ENCODE peak calls at places on chromosomes 16 and 17, in four cellular contexts. C is A549, Q is GM20000, U is fibroblast of pulmonary artery. X is an unnamed sample.

GRCh38 chr16:51884773-51885172 is 662.2 kb downstream of the TOX3 start:
- DNase-seq in C (no peak), U (no peak), Q (no peak), X (no peak)

GRCh38 chr16:65114527-65114926 is 7.3 kb downstream of the CDH11 start:
- DNase-seq in U (no peak), Q (no peak), C (no peak), X (no peak)

GRCh38 chr17:61126476-61127240 is 273.0 kb upstream of the TBX2 start:
- DNase-seq in U (no peak), C (no peak), Q (no peak), X (no peak)

GRCh38 chr17:82329683-82330321 is 3.8 kb downstream of the SECTM1 start:
- DNase-seq in U (no peak), Q (no peak), C (no peak), X (no peak)

GRCh38 chr17:40313660-40314556 is 4.9 kb downstream of the RARA start:
- DNase-seq in C (peak), Q (no peak), U (no peak), X (no peak)

GRCh38 chr16:56729351-56729735 is 586 bp upstream of the NUP93 start:
- DNase-seq in Q (no peak), U (no peak), C (no peak), X (no peak)

GRCh38 chr17:5354310-5354709 is 65.2 kb downstream of the NUP88 start:
- DNase-seq in C (no peak), Q (no peak), U (no peak), X (no peak)

GRCh38 chr16:88338111-88338510 is 44.6 kb upstream of the ZNF469 start:
- DNase-seq in U (no peak), Q (no peak), C (no peak), X (no peak)

GRCh38 chr17:61797283-61797682 is 66.0 kb downstream of the BRIP1 start:
- DNase-seq in U (no peak), Q (no peak), C (no peak), X (no peak)

GRCh38 chr17:39643271-39643670 is 6.3 kb downstream of the STARD3 start:
- DNase-seq in C (no peak), U (no peak), Q (no peak), X (peak)

GRCh38 chr16:27515874-27516353 is 33.8 kb downstream of the GTF3C1 start:
- DNase-seq in C (peak), Q (peak), U (peak), X (no peak)

GRCh38 chr16:11085025-11085485 is 140.7 kb downstream of the CLEC16A start:
- DNase-seq in C (no peak), Q (no peak), U (no peak), X (peak)

GRCh38 chr16:27080870-27081269 is 14.1 kb downstream of the C16orf82 start:
- DNase-seq in Q (no peak), C (peak), U (peak), X (no peak)

GRCh38 chr16:83717308-83717707 is 90.5 kb upstream of the HSBP1 start:
- DNase-seq in C (no peak), Q (no peak), U (no peak), X (no peak)
- TF ChIP-seq CTCF in C (no peak), Q (no peak), U (no peak), X (no peak)

GRCh38 chr16:21717608-21718007 is 53.8 kb downstream of the OTOA start:
- DNase-seq in U (no peak), C (no peak), Q (no peak), X (no peak)

GRCh38 chr16:21722771-21723460 is 59.1 kb downstream of the OTOA start:
- DNase-seq in C (no peak), Q (no peak), U (no peak), X (no peak)

GRCh38 chr16:21723532-21723931 is 59.8 kb downstream of the OTOA start:
- DNase-seq in C (no peak), U (no peak), Q (no peak), X (no peak)

DNA sequence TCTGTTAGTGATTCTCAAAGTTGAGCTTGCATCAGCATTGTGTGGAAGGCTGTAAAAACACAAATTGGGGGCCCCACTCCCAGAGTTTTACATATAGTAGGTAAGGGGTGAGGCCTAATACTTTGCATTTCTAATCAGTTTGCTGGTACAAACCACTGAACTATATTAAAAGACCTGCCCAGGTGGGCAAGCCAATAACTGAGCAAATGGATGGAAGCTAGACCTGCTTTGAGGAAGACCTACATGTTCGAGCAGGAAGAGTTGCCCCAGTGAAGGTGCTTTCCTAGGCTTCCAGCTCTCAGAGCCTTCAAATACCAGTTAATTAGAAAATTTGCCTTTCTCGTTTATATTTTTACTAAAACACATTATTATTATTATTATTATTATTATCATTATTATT is 56.8 kb downstream of the OTOA start:
- DNase-seq in U (no peak), C (no peak), Q (no peak), X (no peak)
- TF ChIP-seq CTCF in U (no peak), C (no peak), Q (no peak), X (no peak)

DNA sequence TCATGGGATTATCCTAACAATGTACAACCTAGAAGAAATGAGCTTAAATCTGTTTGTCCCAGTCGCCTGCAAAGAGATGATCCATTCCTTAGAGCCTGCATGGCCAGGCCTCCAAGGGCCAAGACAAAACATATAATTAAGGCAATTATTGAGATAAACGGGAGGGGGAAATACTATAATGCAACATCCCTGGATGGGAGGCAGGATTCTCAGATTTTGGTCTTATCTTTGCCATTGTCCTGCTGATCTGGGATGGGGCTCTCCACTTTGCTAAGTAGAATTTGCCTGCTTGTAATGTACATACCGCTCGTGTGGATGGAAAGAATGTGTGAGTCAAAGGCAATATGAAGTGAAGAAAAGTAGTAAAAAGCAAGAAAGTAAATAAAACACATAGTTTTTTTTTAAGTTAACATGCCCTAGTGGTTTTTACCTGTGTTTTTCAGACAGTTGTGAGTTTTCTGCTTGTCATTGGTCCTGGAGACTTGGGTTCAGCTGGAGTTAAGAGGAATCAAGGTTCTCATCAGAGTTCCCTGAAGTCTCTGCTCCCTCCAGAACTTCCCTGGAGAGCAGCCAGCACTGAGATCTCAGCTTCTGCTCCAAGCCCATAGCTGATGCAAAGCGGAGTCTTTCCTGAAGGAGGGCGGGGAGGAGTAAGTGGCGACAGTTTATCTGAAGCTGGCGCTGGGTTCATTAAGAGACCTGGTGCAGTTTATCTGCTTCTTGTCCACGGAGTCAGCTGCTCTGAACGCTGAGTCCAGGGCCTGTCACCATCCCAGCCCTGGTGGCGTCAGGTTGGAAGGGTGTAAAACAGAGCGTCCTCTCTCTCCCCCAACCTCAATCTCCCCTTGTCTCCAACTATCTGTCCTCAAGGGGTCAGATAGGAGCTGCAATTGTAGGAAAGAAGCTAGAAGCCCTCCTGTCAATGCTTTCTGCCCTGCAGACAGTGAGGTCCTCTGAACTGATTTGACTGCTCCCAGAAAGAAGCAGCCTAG is 30.1 kb downstream of the HOXB1 start:
- DNase-seq in Q (no peak), U (peak), C (peak), X (peak)
- TF ChIP-seq CTCF in Q (no peak), U (no peak), C (no peak), X (no peak)

DNA sequence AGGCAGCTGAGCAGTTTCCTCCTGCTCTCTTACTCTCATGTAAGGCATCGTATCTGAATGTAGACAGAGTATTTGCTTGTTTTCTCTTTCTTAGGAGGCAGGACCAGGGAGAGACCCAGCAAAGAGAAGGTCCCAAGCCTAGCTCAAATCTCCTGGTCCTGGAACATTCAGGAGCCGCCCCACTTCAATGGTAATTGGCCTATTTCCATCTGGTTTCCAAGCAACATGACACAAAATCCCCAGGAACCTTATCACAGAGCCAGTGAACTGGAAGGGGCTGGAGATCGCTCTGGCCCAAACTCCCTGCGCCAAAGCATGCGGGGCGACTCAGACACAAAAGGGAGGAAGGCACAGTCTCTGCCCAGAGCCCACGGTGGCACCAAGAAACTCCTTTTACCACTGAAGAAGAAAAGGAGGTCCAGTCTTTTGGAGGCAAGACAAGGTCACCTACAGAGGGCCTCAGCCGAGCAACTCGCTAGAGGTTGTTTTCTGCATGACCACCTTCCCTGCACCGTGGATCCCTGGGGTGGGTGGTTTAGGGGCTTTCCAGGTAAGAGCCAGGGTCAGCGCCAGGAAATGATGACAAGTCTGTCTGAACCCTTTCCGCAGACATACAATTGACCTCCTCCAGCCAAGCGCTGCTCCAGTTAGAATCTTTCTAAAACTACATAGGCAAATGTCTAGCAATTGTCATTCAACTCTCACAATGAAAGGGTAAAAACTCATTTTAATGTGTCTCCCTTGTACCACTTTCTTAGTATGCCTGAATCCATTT is 394.7 kb downstream of the SOX9 start:
- DNase-seq in Q (no peak), C (no peak), U (peak), X (peak)
- TF ChIP-seq CTCF in Q (no peak), C (no peak), U (peak), X (peak)

DNA sequence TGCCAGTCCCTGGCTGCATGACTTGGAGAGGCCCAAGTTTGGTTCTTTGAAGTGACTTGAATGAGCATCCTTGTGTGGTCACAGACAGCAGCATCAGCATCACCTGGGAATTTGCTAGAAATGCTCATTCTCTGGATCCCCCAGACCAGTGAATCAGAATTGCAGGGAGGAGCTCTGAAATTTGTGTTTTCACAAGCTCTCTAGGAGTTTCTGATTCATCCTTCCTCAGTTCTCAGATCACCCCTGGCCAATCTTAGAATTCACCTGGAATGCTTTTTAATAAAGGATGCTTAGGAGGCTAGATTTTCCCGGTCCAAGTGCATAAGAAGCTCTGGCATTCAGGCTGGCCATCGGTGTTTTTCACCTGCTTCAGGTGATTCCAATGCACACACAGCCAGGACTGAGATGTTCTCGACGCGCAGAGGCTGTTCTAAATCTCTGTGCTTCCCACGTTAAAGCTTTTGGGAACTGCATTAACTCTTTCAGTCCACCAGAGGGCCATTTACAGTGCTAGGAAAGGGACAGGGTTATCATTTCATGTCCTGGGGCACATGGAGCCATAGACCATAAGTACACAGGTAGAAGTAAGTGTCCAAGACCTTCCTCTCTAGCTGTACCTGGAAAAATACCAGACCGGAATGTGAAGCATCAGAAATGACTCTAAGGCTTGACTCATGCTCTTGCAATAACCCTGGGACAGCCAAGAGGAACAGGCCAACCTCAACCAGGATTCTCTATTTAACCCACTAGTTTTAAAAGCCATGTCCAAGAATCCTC is 85.7 kb upstream of the XYLT1 start:
- DNase-seq in Q (peak), C (peak), U (peak), X (peak)
- TF ChIP-seq CTCF in Q (peak), C (peak), U (peak), X (peak)

DNA sequence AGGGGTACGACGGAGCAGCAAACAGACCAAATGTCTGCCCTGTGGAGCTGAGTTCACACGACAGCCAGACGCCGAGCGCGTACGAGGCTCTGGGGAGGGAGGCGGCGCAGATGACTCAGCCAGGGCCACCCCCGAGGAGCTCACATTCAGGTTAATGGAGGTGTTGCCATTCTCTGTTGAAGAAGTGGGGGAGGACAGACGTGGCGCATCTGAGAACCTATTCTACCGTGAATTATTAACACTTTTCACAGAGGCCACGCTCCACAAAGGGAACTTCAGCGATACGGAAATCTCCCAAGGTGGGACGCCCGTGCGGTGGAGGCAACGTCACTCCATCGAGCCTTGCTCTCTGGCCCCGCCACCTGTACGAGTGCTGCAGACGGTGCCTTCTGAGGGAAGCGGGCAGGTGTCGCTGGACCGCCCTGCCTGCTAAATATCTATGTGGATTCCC is 19.2 kb downstream of the ABR start:
- DNase-seq in U (no peak), C (no peak), Q (no peak), X (no peak)
- TF ChIP-seq CTCF in U (no peak), C (no peak), Q (no peak), X (no peak)

DNA sequence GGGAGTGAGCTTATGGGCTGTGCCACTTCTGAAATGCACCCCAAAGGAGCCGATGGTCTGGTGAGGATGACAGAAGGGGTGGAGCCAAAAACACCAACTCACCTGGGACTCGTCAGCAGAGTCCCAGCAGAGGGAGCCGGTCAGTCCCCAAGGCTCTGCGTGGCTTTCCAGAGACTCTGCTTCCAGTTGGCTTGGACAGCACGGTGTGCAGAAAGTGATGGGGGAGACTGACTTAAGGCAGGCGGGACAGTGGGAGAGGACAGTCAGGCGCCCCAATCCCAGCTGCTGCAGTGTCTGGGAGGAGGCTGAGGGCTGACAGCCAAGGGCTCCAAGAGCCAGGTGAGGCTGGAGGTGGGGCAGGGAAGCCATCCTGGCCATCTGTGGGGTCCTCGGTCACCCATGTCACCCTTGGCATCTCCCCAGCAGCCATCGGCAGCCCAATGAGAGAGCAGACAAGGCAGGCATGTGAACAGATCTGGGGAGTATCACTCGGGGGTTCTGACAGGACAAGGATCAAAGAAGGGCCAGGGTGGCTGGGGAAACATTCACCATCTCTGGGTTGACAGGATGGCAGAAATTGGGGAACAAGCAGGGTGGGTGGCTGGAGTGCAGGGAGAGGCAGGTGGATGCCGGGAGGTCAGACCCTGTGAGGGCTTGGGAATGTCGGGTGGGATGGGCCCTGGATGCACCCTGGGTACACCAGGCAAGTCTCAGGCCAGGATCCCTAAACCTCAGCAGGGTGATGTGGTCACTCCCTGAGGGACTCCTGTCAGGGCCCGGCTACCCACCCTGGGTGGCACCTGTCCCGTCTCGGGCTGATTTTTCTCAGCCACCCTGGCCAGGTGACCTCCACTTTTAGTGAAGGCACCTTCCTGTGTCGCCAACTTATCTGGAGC is 8.9 kb upstream of the KRTAP17-1 start:
- DNase-seq in Q (no peak), C (peak), U (peak), X (no peak)
- TF ChIP-seq CTCF in Q (no peak), C (peak), U (peak), X (peak)

X was measured in astrocyte of the spinal cord.